ENCODE peak calls at places on chromosomes 5 and 9, in five cellular contexts. C is right lobe of liver; V is activated CD8-positive, alpha-beta T cell treated with anti-CD3 and anti-CD28 coated beads for 36 hours; Y is right atrium auricular region; U is heart right ventricle. G is an unnamed sample.

GRCh38 chr9:128218518-128219389 is 15.6 kb downstream of the DNM1 start:
- DNase-seq in C (peak), V (peak), Y (peak), U (peak), G (peak)

GRCh38 chr5:7047862-7048261 is 334.6 kb downstream of the TENT4A start:
- DNase-seq in C (peak), V (no peak), Y (no peak), U (no peak), G (no peak)

GRCh38 chr9:129343697-129344375 is 165.8 kb upstream of the IER5L start:
- DNase-seq in C (peak), V (no peak), Y (peak), U (no peak), G (no peak)

GRCh38 chr5:108654042-108654441 is 93.7 kb upstream of the FER start:
- DNase-seq in C (no peak), V (no peak), Y (no peak), U (no peak), G (no peak)

GRCh38 chr9:134597041-134597913 is 44.3 kb upstream of the COL5A1 start:
- DNase-seq in C (no peak), V (no peak), Y (peak), U (no peak), G (peak)

GRCh38 chr5:71714911-71715310 is 4.2 kb upstream of the CARTPT start:
- DNase-seq in C (no peak), V (no peak), Y (no peak), U (no peak), G (no peak)

GRCh38 chr9:125700791-125701190 is 6.2 kb downstream of the MAPKAP1 start:
- DNase-seq in C (no peak), V (peak), Y (no peak), U (no peak), G (no peak)

GRCh38 chr9:107648153-107648716 is 158.7 kb upstream of the KLF4 start:
- DNase-seq in C (no peak), V (no peak), Y (no peak), U (no peak), G (no peak)

GRCh38 chr9:107029146-107029545 is 166.2 kb downstream of the ZNF462 start:
- DNase-seq in C (no peak), V (no peak), Y (no peak), U (no peak), G (no peak)

GRCh38 chr9:109166771-109167601 is at the start of gene FRRS1L:
- DNase-seq in C (no peak), V (no peak), Y (no peak), U (no peak), G (no peak)

GRCh38 chr9:113150670-113151591 is at the start of gene SLC31A2:
- DNase-seq in C (peak), V (peak), Y (peak), U (peak), G (peak)
- TF ChIP-seq CTCF in C (peak), V (peak), Y (no peak), U (peak), G (peak)

DNA sequence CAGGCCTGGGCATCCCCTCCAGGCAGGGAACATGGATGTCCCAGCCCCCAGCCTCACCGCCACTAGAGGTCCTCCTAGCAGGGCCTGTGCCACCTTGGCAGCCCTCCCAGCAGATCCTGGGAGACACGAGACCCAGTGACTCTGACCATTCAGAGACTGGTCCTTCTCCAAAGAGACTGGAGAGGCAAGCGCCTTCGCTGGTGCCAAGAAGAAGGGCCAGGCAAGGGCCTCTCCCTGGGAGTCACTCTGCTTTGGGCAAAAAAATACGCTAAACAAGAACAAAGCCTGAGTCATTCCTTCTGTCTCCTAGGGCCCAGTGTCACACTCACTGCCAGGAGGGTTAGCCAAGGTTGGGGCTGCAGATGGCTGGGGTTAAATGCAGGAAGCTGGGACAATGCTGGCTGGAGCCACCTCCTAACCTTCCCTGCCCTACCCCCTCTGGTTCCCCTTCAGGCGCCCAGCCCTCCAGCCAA is 35.3 kb upstream of the SMIM23 start:
- DNase-seq in C (peak), V (peak), Y (peak), U (peak), G (no peak)
- TF ChIP-seq CTCF in C (peak), V (no peak), Y (no peak), U (peak), G (no peak)

GRCh38 chr5:91925249-91925648 is 542.1 kb upstream of the ARRDC3 start:
- DNase-seq in C (no peak), V (no peak), Y (no peak), U (no peak), G (no peak)

GRCh38 chr5:91927439-91927838 is 544.3 kb upstream of the ARRDC3 start:
- DNase-seq in C (no peak), V (no peak), Y (no peak), U (no peak), G (no peak)

GRCh38 chr5:91928751-91929521 is 545.8 kb upstream of the ARRDC3 start:
- DNase-seq in C (no peak), V (no peak), Y (no peak), U (no peak), G (no peak)

DNA sequence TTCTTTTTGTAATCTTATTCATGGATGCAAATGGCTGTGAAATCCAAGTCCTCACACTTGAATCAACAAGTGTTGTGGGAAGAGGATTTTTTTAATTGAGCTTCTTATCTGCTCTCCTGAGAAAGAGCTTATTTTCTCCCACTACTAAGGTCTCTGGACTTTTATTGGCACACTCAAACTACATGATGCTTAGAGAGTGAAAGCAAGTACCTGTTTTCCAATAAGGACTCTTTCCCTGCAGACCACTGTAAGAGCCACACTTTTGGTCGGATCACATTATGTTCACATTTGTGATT is 546.4 kb upstream of the ARRDC3 start:
- DNase-seq in C (no peak), V (no peak), Y (no peak), U (no peak), G (no peak)
- TF ChIP-seq CTCF in C (no peak), V (no peak), Y (no peak), U (no peak), G (peak)

GRCh38 chr5:157828949-157829639 is 29.9 kb downstream of the CLINT1 start:
- DNase-seq in C (no peak), V (no peak), Y (no peak), U (no peak), G (no peak)
- TF ChIP-seq CTCF in C (peak), V (no peak), Y (no peak), U (peak), G (peak)

GRCh38 chr5:179867476-179867875 is 8.9 kb upstream of the MRNIP start:
- DNase-seq in C (no peak), V (no peak), Y (no peak), U (no peak), G (no peak)

GRCh38 chr5:179867079-179867465 is 8.5 kb upstream of the MRNIP start:
- DNase-seq in C (no peak), V (no peak), Y (no peak), U (no peak), G (no peak)

GRCh38 chr5:179864686-179865085 is 6.1 kb upstream of the MRNIP start:
- DNase-seq in C (no peak), V (no peak), Y (no peak), U (no peak), G (no peak)

GRCh38 chr5:179865471-179866240 is 7.0 kb upstream of the MRNIP start:
- DNase-seq in C (no peak), V (no peak), Y (no peak), U (no peak), G (no peak)

GRCh38 chr5:179866241-179867078 is 7.8 kb upstream of the MRNIP start:
- DNase-seq in C (no peak), V (peak), Y (no peak), U (no peak), G (no peak)
- TF ChIP-seq CTCF in C (no peak), V (no peak), Y (no peak), U (no peak), G (peak)

GRCh38 chr9:120393386-120394057 is 186.4 kb downstream of the CDK5RAP2 start:
- DNase-seq in C (no peak), V (peak), Y (no peak), U (no peak), G (no peak)
- TF ChIP-seq CTCF in C (no peak), V (no peak), Y (no peak), U (no peak), G (no peak)

GRCh38 chr9:71383308-71383707 is 261.9 kb upstream of the TRPM3 start:
- DNase-seq in C (no peak), V (no peak), Y (no peak), U (no peak), G (no peak)
- TF ChIP-seq CTCF in C (no peak), V (no peak), Y (no peak), U (no peak), G (no peak)

GRCh38 chr5:178232920-178233429 is 373 bp upstream of the PHYKPL start:
- DNase-seq in C (no peak), V (no peak), Y (no peak), U (no peak), G (no peak)

GRCh38 chr5:178231736-178232123 is 872 bp downstream of the PHYKPL start:
- DNase-seq in C (no peak), V (no peak), Y (no peak), U (no peak), G (no peak)

GRCh38 chr5:178230879-178231735 is 1.5 kb downstream of the PHYKPL start:
- DNase-seq in C (peak), V (no peak), Y (peak), U (peak), G (no peak)

GRCh38 chr5:178234121-178234752 is 1.6 kb upstream of the PHYKPL start:
- DNase-seq in C (no peak), V (no peak), Y (no peak), U (no peak), G (no peak)

DNA sequence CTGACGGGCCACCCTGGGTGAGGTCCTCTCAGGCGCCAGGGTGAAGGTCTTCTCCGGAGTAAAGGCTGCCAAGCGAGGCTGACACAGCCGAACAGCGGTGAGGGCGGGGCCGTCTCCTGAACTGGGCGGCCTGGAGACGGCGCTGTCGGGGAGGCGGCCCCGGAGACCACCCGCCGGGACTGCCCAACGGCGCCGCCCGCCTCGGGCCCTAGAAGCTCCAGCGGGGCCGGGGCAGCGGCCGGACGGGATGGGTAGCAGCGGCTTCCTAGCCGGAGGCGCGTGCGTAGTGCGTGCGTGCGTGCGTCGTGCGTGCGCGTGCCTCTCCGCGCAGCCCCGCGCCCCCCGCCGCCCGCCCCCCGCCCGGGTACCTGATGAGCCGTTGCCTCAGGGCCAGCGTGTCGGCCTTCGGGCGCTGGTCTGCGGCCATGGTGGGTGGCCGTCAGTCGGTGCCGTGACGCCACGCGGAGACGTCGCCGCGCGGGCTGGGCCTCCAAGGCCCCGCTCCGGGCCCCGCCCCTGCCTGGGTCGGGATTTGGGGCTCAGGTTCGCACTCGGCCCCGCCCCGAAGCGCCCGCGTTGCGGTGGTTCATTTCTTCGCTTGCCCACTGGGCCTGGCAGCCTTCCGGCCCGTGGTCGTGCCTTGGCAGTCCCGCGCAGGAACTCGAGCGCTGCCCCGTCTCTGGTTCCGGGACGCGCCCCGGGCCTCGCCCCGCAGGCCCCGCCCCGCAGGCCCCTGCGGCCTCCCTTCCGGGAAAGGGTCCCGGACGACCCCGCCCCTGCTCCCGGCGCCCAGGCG is at the start of gene PHYKPL:
- DNase-seq in C (peak), V (peak), Y (peak), U (peak), G (peak)
- TF ChIP-seq CTCF in C (peak), V (no peak), Y (no peak), U (peak), G (no peak)

GRCh38 chr5:36734422-36734821 is 128.0 kb downstream of the SLC1A3 start:
- DNase-seq in C (no peak), V (no peak), Y (no peak), U (no peak), G (no peak)
- TF ChIP-seq CTCF in C (no peak), V (no peak), Y (no peak), U (peak), G (peak)

GRCh38 chr5:30040483-30041116 is 1152.9 kb upstream of the CDH6 start:
- DNase-seq in C (no peak), V (peak), Y (no peak), U (no peak), G (no peak)
- TF ChIP-seq CTCF in C (peak), V (peak), Y (no peak), U (no peak), G (peak)

G was measured in type B pancreatic cell.